ENCODE peak calls at places on chromosomes 13 and 19, in four cellular contexts. A is K562, O is HepG2, G is WTC11. T is an unnamed sample.

GRCh38 chr13:104586010-104586746 is 1520.0 kb upstream of the SLC10A2 start:
- DNase-seq in O (no peak), G (no peak), A (no peak), T (no peak)

GRCh38 chr13:95067303-95067702 is 233.9 kb downstream of the ABCC4 start:
- DNase-seq in G (no peak), A (no peak), O (no peak), T (no peak)

GRCh38 chr13:43087960-43088580 is 64.7 kb downstream of the DNAJC15 start:
- DNase-seq in O (no peak), G (no peak), A (no peak), T (no peak)

GRCh38 chr13:36883829-36884228 is 36.2 kb downstream of the SMAD9 start:
- DNase-seq in O (no peak), A (no peak), G (no peak), T (no peak)

GRCh38 chr19:39590265-39590664 is 12.1 kb upstream of the LGALS13 start:
- DNase-seq in A (no peak), G (peak; percentile 39), O (no peak), T (no peak)

GRCh38 chr13:18992791-18993190 is 188.8 kb downstream of the TUBA3C start:
- DNase-seq in A (no peak), G (no peak), O (no peak), T (no peak)

GRCh38 chr19:8611890-8612806 is 1.6 kb upstream of the ADAMTS10 start:
- DNase-seq in O (no peak), A (no peak), G (peak; percentile 47), T (peak; percentile 94)

GRCh38 chr19:9362905-9363304 is at the start of gene ZNF177:
- DNase-seq in G (peak; percentile 17), A (peak; percentile 22), O (no peak), T (no peak)

GRCh38 chr13:99464441-99464949 is 36.8 kb upstream of the TM9SF2 start:
- DNase-seq in A (no peak), G (no peak), O (no peak), T (no peak)

GRCh38 chr13:49533011-49533410 is 37.3 kb downstream of the PHF11 start:
- DNase-seq in O (no peak), A (no peak), G (no peak), T (no peak)

GRCh38 chr19:768424-768823 is 17.5 kb downstream of the MISP start:
- DNase-seq in A (no peak), O (no peak), G (no peak), T (no peak)

GRCh38 chr19:29560313-29561075 is 34.7 kb downstream of the VSTM2B start:
- DNase-seq in O (no peak), A (no peak), G (no peak), T (no peak)

GRCh38 chr13:107456431-107456830 is 758.9 kb downstream of the LIG4 start:
- DNase-seq in G (no peak), A (no peak), O (no peak), T (no peak)

GRCh38 chr13:77698211-77699058 is 948 bp downstream of the SLAIN1 start:
- DNase-seq in O (no peak), G (peak; percentile 55), A (no peak), T (no peak)

GRCh38 chr13:75480691-75481175 is 1.2 kb downstream of the TBC1D4 start:
- DNase-seq in A (peak; percentile 10), G (peak; percentile 58), O (peak; percentile 53), T (peak; percentile 59)

GRCh38 chr13:19864018-19864338 is 529 bp upstream of the ZMYM5 start:
- DNase-seq in A (peak; percentile 68), O (no peak), G (peak; percentile 56), T (no peak)

GRCh38 chr13:80962173-80962572 is 621.2 kb upstream of the SPRY2 start:
- DNase-seq in A (no peak), G (no peak), O (no peak), T (no peak)

GRCh38 chr19:6717441-6717971 is 2.9 kb downstream of the C3 start:
- DNase-seq in G (no peak), O (no peak), A (no peak), T (no peak)

GRCh38 chr19:54573330-54573872 is at the start of gene LILRA2:
- DNase-seq in G (no peak), A (no peak), O (no peak), T (no peak)

GRCh38 chr19:1654178-1654792 is 1.9 kb upstream of the TCF3 start:
- DNase-seq in G (no peak), O (no peak), A (peak; percentile 28), T (no peak)

GRCh38 chr19:35460608-35461007 is 12.6 kb downstream of the FFAR2 start:
- DNase-seq in A (no peak), G (no peak), O (no peak), T (no peak)
- TF ChIP-seq HMGXB4 in A (no peak), G (no peak), O (no peak), T (no peak)

DNA sequence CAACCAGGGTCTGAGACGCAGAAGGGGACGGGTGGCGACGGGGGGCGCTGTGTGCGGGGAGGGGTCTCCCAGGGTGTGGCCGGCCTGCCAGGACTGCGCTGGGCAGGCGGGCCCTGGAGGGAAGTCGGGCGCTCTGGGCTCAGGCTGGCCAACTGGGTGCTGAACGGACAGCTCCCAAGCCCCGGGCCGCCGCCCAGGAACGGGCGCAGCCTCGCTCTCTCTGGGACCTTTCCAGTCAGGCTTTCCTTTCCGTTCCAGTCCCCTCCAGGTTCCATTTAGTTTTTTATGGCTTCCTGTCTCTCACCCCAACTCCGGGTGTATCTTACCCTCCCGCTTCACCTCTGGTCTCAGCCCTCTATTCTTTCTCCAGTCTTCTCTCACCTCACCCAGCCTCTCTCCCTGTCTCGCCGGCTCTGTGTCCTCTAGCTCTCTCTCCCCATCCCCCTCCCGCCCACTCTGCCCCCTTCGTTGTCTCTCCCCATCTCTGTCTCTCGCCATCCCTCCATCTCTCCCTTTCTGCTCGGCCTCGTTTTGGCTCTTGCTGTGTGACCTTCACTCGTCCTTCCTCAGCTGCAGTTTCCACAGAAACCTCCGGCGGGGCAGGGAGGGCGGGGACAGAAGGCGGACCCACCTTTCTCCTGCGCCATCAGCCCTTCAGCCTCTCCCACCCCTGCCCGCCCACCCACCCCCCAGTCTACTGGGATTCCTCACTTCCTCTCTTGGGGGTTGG is 3.3 kb upstream of the ATP1A3 start:
- DNase-seq in G (peak; percentile 81), A (peak; percentile 79), O (no peak), T (peak; percentile 95)
- TF ChIP-seq HMGXB4 in G (no peak), A (no peak), O (no peak), T (no peak)

GRCh38 chr19:11445141-11445540 is 9.7 kb downstream of the PRKCSH start:
- DNase-seq in G (no peak), A (no peak), O (no peak), T (no peak)

GRCh38 chr19:11446652-11447301 is 11.3 kb downstream of the PRKCSH start:
- DNase-seq in A (peak; percentile 85), G (peak; percentile 88), O (no peak), T (peak; percentile 40)

GRCh38 chr19:11447347-11448262 is 12.2 kb downstream of the PRKCSH start:
- DNase-seq in A (peak; percentile 4), O (no peak), G (no peak), T (no peak)

GRCh38 chr19:11448410-11448809 is 13.0 kb downstream of the PRKCSH start:
- DNase-seq in A (peak; percentile 5), O (no peak), G (no peak), T (no peak)

DNA sequence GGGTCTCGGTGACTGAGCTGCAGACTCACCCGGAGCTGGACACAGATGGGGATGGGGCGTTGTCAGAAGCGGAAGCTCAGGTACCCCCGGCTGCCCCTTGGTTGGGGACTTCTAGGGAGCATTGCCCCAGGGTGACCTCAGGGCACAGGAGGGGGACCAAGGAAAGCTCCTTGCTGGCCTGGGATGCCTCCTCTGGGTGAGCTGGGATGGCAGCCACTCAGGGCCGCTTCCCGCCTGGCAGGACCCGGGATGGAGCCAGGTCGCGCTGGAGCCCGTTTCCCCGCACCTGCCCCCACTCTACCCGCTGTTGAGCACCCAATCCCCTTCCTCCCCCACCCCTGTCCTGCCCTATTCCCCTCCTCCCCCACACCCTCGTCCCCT is 10.8 kb downstream of the PRKCSH start:
- DNase-seq in O (no peak), G (no peak), A (no peak), T (no peak)
- TF ChIP-seq HMGXB4 in O (no peak), G (no peak), A (no peak), T (no peak)

GRCh38 chr19:18831524-18832330 is at the start of gene UPF1:
- DNase-seq in O (peak; percentile 82), A (peak; percentile 93), G (peak; percentile 98), T (peak; percentile 88)

GRCh38 chr19:18832331-18833140 is 777 bp downstream of the UPF1 start:
- DNase-seq in A (peak; percentile 74), G (peak; percentile 58), O (peak; percentile 46), T (peak; percentile 32)

GRCh38 chr19:18834644-18834984 is 2.9 kb downstream of the UPF1 start:
- DNase-seq in O (no peak), G (no peak), A (no peak), T (no peak)

GRCh38 chr19:18833141-18833476 is 1.4 kb downstream of the UPF1 start:
- DNase-seq in G (no peak), A (no peak), O (no peak), T (no peak)

GRCh38 chr19:18833849-18834643 is 2.3 kb downstream of the UPF1 start:
- DNase-seq in G (no peak), A (peak; percentile 23), O (peak; percentile 53), T (no peak)
- TF ChIP-seq HMGXB4 in G (no peak), A (no peak), O (peak; percentile 22), T (no peak)

DNA sequence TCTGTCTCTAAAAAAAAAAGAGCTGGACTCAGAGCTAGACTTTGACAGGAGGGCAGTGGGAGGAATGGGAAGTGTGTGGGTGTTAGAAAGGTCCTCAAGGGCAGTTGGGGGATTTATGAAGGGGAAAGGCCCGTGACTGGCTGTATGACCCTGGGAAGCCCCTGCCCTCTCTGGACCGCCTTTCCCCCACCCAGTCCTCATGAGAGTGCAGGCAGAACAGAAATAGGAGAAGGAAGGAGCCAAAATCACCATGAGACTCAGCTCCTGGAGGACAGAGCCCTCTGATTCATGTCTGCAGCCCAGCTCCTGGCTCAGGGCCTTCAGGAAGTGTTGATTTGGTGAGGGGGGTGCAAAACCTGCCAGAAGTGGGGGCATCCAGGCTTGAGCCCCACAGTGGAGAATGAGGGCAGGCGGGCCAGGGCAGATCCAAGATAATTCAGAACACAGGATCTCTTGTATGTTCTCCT is 8.7 kb upstream of the SMG9 start:
- DNase-seq in A (no peak), G (no peak), O (no peak), T (no peak)
- TF ChIP-seq HMGXB4 in A (no peak), G (no peak), O (no peak), T (no peak)

DNA sequence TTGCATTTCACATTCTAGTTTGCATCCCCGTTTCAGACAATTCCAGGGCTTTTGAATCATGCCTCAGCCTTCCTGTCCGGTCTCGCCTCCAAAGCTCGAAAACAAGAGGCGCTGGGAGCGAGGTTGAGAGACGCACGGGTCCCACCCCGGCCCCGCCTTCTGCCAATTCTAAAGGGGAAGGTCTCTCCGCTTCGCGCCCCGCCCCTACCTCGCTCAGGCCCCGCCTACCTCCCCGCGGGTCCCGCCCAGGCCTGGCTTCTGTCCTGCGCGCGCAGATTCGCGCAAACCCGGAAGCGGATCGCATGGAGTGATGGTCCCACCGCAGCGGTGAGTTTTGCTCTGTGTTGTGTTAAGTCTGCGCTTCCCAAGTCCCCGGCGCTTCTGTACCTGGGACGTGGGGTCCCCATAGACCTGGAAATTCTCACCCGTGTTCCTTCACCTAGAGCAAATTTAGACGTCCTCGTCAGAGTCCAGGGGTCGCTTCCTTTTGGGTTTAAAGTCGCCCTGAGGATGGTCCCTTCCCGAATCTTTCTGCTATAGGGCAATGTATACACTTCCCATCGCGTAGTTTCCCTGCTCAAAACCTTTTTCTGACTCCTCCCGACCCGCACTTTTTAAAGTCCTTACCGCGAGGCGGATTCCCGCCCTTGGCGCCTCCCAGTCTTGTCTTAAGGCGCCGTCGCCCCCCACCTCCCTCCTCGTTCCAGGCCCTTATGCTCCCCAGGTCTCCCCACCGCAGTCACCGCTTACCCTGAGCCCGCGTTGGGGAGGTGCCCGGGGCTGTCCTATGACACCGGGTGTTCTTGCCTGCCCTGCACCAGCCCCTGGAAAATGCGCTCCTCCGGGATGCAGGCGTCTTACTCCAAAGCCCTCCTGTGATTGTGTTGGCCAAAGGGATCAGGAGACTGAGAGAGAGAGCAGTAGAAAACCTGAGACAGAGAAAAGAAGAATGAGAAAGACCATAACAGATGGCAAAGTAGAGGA is at the start of gene ZNF845:
- DNase-seq in O (peak; percentile 87), G (peak; percentile 98), A (peak; percentile 92), T (peak; percentile 90)
- TF ChIP-seq HMGXB4 in O (no peak), G (no peak), A (no peak), T (no peak)